ENCODE peak calls at places on chromosome 9, in seven cellular contexts. S, W, L, H, X, I and A are unnamed samples.

GRCh38 chr9:38724749-38725148 is 4.8 kb upstream of the FAM240B start:
- DNase-seq in H (no peak), I (no peak), X (no peak), S (no peak), L (no peak), W (no peak), A (no peak)

GRCh38 chr9:128009639-128010038 is 28.9 kb upstream of the EEIG1 start:
- DNase-seq in I (no peak), S (no peak), X (no peak), L (no peak), H (no peak), W (no peak), A (no peak)

GRCh38 chr9:101455656-101456235 is 20.2 kb upstream of the ALDOB start:
- DNase-seq in H (no peak), L (no peak), X (no peak), I (no peak), S (peak; percentile 30), W (no peak), A (no peak)

GRCh38 chr9:98129451-98129881 is 10.4 kb upstream of the TRIM14 start:
- DNase-seq in I (no peak), W (no peak), H (peak; percentile 60), X (peak; percentile 78), S (no peak), L (no peak), A (no peak)

GRCh38 chr9:31084331-31084730 is 1300.1 kb upstream of the ACO1 start:
- DNase-seq in X (no peak), W (no peak), I (no peak), L (no peak), H (no peak), S (no peak), A (no peak)

GRCh38 chr9:20552874-20553624 is 69.2 kb downstream of the MLLT3 start:
- DNase-seq in L (no peak), X (no peak), H (no peak), S (peak; percentile 50), I (no peak), W (no peak), A (no peak)

GRCh38 chr9:114176601-114177295 is 21.4 kb downstream of the COL27A1 start:
- DNase-seq in L (no peak), W (no peak), I (no peak), S (no peak), H (no peak), X (no peak), A (peak; percentile 60)

GRCh38 chr9:99964336-99964735 is 57.9 kb downstream of the STX17 start:
- DNase-seq in S (peak; percentile 40), I (no peak), X (no peak), H (no peak), W (no peak), L (no peak), A (no peak)

GRCh38 chr9:93091453-93092081 is 4.5 kb upstream of the CARD19 start:
- DNase-seq in I (no peak), H (peak; percentile 72), W (peak; percentile 34), L (peak; percentile 63), S (peak; percentile 87), X (no peak), A (peak; percentile 0)

GRCh38 chr9:137256362-137256761 is 1.2 kb downstream of the NELFB start:
- DNase-seq in I (no peak), H (no peak), L (no peak), X (no peak), W (no peak), S (no peak), A (no peak)
- H3K4me1 ChIP-seq in I (peaks cover 23% of the 10 kb centered on the region), H (no peaks in the 10 kb centered on the region), L (peaks cover 16% of the 10 kb centered on the region), X (peaks cover 53% of the 10 kb centered on the region), W (peaks cover 30% of the 10 kb centered on the region), S (peaks cover 22% of the 10 kb centered on the region), A (peaks cover 25% of the 10 kb centered on the region)

DNA sequence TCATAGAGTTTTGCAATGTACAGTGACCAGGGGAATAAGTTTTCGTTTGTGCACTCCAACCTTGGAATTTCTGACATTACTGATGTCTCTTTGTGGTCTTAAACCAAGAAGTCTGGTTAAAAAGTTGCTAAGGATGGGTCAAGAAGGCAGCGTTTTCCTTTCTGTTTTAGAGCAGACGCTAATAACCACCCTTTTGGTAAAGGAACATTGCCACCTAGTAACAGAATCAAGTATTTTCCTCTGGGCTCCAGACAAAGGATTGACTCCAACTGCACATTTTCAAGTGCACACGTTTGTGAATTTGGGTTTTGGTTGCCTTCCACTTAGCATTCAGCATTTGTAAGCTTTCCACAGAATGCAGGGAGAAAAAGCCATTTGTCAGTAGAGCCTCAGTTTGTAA is 22.2 kb upstream of the CEP78 start:
- DNase-seq in I (no peak), H (no peak), X (peak; percentile 57), W (no peak), L (no peak), S (peak; percentile 49), A (peak; percentile 23)
- TF ChIP-seq CTCF in I (peak; percentile 16), H (no peak), X (peak; percentile 81), W (no peak), L (peak; percentile 50), S (peak; percentile 17), A (peak; percentile 43)

DNA sequence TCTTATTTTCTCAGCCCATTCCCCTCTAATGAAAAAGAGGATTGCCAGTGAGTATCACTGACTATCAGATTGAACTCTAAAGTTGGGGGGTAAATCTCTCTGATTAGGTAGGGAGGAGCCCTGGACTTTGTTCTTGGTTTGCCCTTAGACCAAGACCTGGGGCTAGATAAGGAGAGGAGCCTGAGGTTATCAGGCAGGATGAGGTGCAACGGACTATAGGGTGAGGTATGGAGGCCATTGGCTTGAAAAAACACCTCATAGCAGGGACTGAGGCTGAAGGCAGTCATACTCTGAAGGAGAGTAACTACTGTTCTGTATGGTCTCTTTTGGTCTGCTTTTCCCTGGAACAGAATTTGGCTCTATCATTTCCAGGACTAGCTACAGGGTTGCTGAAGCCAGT is 2.5 kb downstream of the TRIM32 start:
- DNase-seq in L (no peak), S (no peak), I (no peak), H (no peak), X (no peak), W (no peak), A (no peak)
- H3K4me1 ChIP-seq in L (peaks cover 41% of the 10 kb centered on the region), S (peaks cover 42% of the 10 kb centered on the region), I (peaks cover 6% of the 10 kb centered on the region), H (no peaks in the 10 kb centered on the region), X (peaks cover 30% of the 10 kb centered on the region), W (no peaks in the 10 kb centered on the region), A (no peaks in the 10 kb centered on the region)

GRCh38 chr9:70578720-70579119 is 164.3 kb upstream of the KLF9 start:
- DNase-seq in L (no peak), S (no peak), W (no peak), H (no peak), X (peak; percentile 2), I (no peak), A (no peak)
- TF ChIP-seq CTCF in L (peak; percentile 15), S (no peak), W (no peak), H (no peak), X (peak; percentile 58), I (no peak), A (no peak)

DNA sequence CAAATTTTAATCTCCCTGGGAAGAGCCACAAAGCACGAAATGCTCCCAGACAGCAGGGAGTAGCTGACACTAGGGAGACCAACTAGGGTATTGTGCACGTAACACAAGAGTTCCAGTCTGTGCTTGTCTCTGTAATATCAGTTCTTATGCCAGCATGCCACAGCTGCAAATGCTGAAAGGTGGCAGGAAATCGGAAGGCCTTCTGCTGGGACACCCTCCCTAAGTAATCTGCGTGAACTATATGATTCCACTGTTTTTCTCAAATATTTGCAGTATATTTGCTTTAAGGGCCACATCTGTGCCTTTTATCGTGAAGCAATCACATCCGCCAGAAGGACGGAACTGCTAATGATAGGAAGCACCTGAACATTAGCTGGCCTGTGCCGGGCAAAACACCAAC is 12.6 kb downstream of the VLDLR start:
- DNase-seq in X (no peak), L (no peak), W (no peak), H (no peak), S (no peak), I (no peak), A (no peak)
- H3K4me1 ChIP-seq in X (no peaks in the 10 kb centered on the region), L (peaks cover 15% of the 10 kb centered on the region), W (peaks cover 3% of the 10 kb centered on the region), H (no peaks in the 10 kb centered on the region), S (no peaks in the 10 kb centered on the region), I (peaks cover 12% of the 10 kb centered on the region), A (peaks cover 43% of the 10 kb centered on the region)

GRCh38 chr9:17414990-17415389 is 163.9 kb upstream of the SH3GL2 start:
- DNase-seq in X (no peak), S (no peak), H (no peak), I (no peak), W (no peak), L (no peak), A (no peak)
- TF ChIP-seq CTCF in X (no peak), S (no peak), H (no peak), I (no peak), W (no peak), L (no peak), A (no peak)

DNA sequence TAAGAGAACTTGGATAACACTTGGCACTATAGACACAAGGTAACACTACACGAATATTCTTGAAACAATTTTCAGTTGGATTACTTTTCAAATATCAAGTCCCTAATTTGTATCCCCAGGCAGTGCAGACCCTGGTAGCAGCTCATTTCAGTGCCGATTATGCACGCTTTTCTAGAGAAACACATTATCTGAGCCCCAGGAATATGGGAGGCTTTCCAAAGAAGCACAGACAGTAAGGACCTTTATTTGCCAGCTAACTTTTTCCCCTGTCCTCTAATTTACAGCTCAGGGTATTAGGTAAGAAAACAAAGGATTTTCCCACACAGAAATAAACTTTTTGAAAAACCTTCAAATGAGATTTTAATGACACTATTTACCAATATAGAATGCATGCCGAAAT is 852.3 kb upstream of the DMAC1 start:
- DNase-seq in H (no peak), X (no peak), L (no peak), S (no peak), W (no peak), I (no peak), A (no peak)
- H3K4me1 ChIP-seq in H (no peaks in the 10 kb centered on the region), X (no peaks in the 10 kb centered on the region), L (no peaks in the 10 kb centered on the region), S (peaks cover 2% of the 10 kb centered on the region), W (no peaks in the 10 kb centered on the region), I (no peaks in the 10 kb centered on the region), A (peaks cover 17% of the 10 kb centered on the region)

DNA sequence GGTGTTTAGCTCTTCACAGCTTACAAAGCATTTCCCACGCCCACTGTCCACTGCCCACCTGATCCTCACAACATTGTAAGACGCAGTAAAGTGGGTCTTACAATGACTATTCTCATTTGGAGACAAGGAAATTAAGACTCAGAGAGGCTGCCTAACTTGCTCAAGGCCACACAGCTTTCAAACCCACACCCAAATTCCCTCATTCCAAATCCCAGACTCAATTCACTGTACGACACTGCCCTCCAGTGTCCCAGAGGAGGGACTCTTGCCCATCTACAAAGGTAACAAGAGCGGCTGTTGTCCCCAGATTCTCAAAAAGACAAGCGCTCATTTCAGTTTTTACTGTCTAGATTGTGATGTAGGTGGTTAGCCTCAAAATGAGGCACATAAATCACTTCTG is 184.6 kb downstream of the ACTL7B start:
- DNase-seq in X (no peak), L (no peak), I (no peak), S (no peak), H (no peak), W (no peak), A (peak; percentile 53)
- TF ChIP-seq CTCF in X (no peak), L (no peak), I (no peak), S (peak; percentile 36), H (no peak), W (no peak), A (peak; percentile 71)